ENCODE peak calls at places on chromosomes 16 and 17, in six cellular contexts. L, W, H, A, T and D are unnamed samples.

GRCh38 chr17:17061516-17061915 is 19.3 kb downstream of the MPRIP start:
- DNase-seq in L (peak), W (peak), H (no peak), A (no peak), T (no peak), D (no peak)

GRCh38 chr16:72508196-72508595 is 336.2 kb upstream of the PMFBP1 start:
- DNase-seq in L (no peak), W (no peak), H (no peak), A (no peak), T (no peak), D (no peak)

GRCh38 chr16:20707461-20707860 is 10.0 kb upstream of the ACSM1 start:
- DNase-seq in L (no peak), W (no peak), H (peak), A (no peak), T (no peak), D (no peak)

GRCh38 chr17:83204230-83204725 is 124.9 kb downstream of the METRNL start:
- DNase-seq in L (no peak), W (peak), H (no peak), A (no peak), T (no peak), D (no peak)

GRCh38 chr16:84044108-84044488 is 1.5 kb upstream of the SLC38A8 start:
- DNase-seq in L (no peak), W (no peak), H (no peak), A (peak), T (no peak), D (peak)

GRCh38 chr17:5225668-5226457 is 8.8 kb downstream of the SCIMP start:
- DNase-seq in L (no peak), W (no peak), H (no peak), A (no peak), T (no peak), D (no peak)

GRCh38 chr16:50884066-50884860 is 142.4 kb downstream of the CYLD start:
- DNase-seq in L (no peak), W (peak), H (no peak), A (peak), T (no peak), D (peak)

GRCh38 chr16:29023279-29024278 is 38.7 kb downstream of the LAT start:
- DNase-seq in L (peak), W (no peak), H (no peak), A (no peak), T (no peak), D (no peak)

GRCh38 chr16:79601092-79601977 is 798 bp upstream of the MAF start:
- DNase-seq in L (peak), W (peak), H (peak), A (no peak), T (peak), D (no peak)

GRCh38 chr17:1196946-1197345 is 17.2 kb upstream of the ABR start:
- DNase-seq in L (no peak), W (no peak), H (no peak), A (no peak), T (no peak), D (no peak)

GRCh38 chr17:17231621-17232302 is 5.2 kb downstream of the FLCN start:
- DNase-seq in L (peak), W (no peak), H (no peak), A (no peak), T (no peak), D (no peak)

GRCh38 chr17:10792156-10792555 is 11.7 kb downstream of the TMEM238L start:
- DNase-seq in L (no peak), W (no peak), H (no peak), A (no peak), T (peak), D (no peak)

GRCh38 chr17:8916470-8916869 is 49.0 kb upstream of the PIK3R6 start:
- DNase-seq in L (no peak), W (peak), H (no peak), A (no peak), T (no peak), D (no peak)

GRCh38 chr17:8441690-8442089 is 6.0 kb downstream of the NDEL1 start:
- DNase-seq in L (no peak), W (no peak), H (no peak), A (no peak), T (no peak), D (no peak)

GRCh38 chr16:10808850-10809249 is 9.7 kb downstream of the TVP23A start:
- DNase-seq in L (no peak), W (no peak), H (no peak), A (no peak), T (no peak), D (peak)

GRCh38 chr16:4345439-4346204 is 5.5 kb downstream of the PAM16 start:
- DNase-seq in L (no peak), W (no peak), H (no peak), A (no peak), T (no peak), D (no peak)

GRCh38 chr16:4347765-4348509 is 3.2 kb downstream of the PAM16 start:
- DNase-seq in L (peak), W (no peak), H (no peak), A (peak), T (no peak), D (no peak)

GRCh38 chr16:4344659-4345438 is 6.3 kb downstream of the PAM16 start:
- DNase-seq in L (peak), W (no peak), H (peak), A (no peak), T (no peak), D (no peak)

GRCh38 chr16:4347010-4347409 is 4.1 kb downstream of the PAM16 start:
- DNase-seq in L (peak), W (no peak), H (no peak), A (no peak), T (no peak), D (no peak)

GRCh38 chr16:4346205-4346781 is 4.8 kb downstream of the PAM16 start:
- DNase-seq in L (no peak), W (no peak), H (no peak), A (no peak), T (no peak), D (no peak)
- H3K27ac ChIP-seq in L (no peak), W (no peak), H (no peak), A (no peak), T (no peak), D (no peak)

GRCh38 chr16:56203052-56203451 is 11.8 kb downstream of the GNAO1 start:
- DNase-seq in L (no peak), W (no peak), H (peak), A (peak), T (no peak), D (peak)

GRCh38 chr16:56204836-56205235 is 13.5 kb downstream of the GNAO1 start:
- DNase-seq in L (no peak), W (no peak), H (no peak), A (no peak), T (no peak), D (no peak)

GRCh38 chr16:56199164-56199563 is 7.9 kb downstream of the GNAO1 start:
- DNase-seq in L (no peak), W (no peak), H (no peak), A (no peak), T (no peak), D (peak)

GRCh38 chr16:56201030-56201429 is 9.7 kb downstream of the GNAO1 start:
- DNase-seq in L (no peak), W (no peak), H (no peak), A (no peak), T (no peak), D (no peak)

GRCh38 chr16:56202036-56202435 is 10.7 kb downstream of the GNAO1 start:
- DNase-seq in L (no peak), W (no peak), H (no peak), A (no peak), T (no peak), D (no peak)
- TF ChIP-seq CTCF in L (no peak), W (no peak), H (no peak), A (no peak), T (no peak), D (no peak)

DNA sequence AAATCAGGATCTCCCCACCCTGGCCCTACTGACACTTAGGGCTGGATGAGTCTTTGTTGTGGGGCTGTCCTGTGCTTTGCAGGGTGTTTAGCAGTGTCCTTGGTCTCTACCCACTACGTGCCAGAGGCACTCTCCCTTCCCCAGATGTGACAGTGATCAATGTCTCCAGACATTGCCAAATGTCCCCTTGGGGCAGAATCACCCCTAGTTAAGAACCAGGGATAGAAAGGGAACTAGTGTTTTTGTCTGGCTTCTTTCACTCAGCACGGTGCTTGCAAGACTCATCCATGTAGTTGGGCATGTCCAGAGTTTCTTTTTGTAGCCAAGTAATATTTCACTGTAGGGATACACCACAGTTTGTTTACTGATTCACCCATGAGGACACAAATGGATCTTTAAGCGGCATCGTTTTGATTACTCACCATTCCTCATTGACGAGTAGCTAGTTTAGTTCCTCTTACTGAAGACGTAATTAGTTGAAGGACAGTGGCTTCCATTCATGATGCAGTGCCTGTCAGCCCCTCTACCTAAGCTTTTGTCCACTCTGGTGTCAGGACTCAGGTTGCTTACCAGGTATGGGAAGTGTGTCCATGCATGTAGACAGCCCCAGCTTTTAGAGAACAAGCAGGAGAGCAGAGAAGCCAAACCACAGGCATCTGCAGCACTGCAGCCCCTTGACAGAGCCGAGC is 26.0 kb upstream of the ITGB4 start:
- DNase-seq in L (no peak), W (no peak), H (no peak), A (no peak), T (no peak), D (no peak)
- H3K27ac ChIP-seq in L (peak), W (no peak), H (no peak), A (no peak), T (peak), D (no peak)

GRCh38 chr16:4612474-4612931 is 2.2 kb downstream of the UBALD1 start:
- DNase-seq in L (peak), W (no peak), H (no peak), A (no peak), T (no peak), D (peak)
- TF ChIP-seq CTCF in L (no peak), W (no peak), H (no peak), A (peak), T (no peak), D (peak)

DNA sequence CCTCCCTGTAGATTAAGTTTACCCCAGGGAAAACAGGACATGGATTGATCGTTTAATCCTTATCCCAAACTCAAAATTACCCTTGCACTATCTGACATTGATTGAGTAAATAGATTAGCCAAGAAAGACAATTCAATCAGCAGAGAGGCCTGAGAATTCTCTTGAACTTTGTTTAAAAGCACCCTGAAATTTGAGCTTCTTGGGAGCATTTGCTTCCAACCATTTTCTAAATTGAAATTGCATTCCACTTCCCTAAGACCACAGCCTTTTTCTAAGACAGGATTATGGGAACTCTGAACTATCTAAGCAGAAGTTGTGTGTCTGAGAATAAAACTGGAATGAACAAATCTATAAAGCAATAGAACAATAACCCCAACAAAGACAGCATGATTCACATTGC is 76.6 kb upstream of the TNRC6A start:
- DNase-seq in L (no peak), W (no peak), H (no peak), A (no peak), T (no peak), D (no peak)
- H3K27ac ChIP-seq in L (no peak), W (no peak), H (no peak), A (no peak), T (no peak), D (no peak)

DNA sequence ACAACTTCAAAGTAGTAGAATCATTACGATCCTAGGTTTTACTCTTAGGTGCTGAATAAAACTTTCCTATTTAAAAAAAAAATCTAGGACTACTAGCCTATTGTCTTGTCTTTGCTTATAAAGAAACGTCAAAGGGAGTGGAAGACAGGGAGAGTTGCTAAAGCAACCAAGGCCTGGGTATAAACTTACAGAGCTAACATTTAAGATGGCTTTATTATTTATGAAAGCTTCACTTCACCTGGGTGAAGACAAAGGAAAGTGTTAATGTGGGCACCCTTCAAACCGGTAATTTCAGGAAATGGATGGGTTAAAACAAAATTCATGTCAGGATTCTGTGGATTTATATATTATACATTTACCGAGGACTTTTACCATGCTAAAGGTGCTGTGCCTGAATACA is 2.5 kb downstream of the DUSP14 start:
- DNase-seq in L (no peak), W (no peak), H (no peak), A (no peak), T (no peak), D (no peak)
- TF ChIP-seq CTCF in L (no peak), W (no peak), H (no peak), A (no peak), T (no peak), D (no peak)

GRCh38 chr17:79733692-79734070 is 2.9 kb downstream of the ENPP7 start:
- DNase-seq in L (no peak), W (no peak), H (no peak), A (no peak), T (no peak), D (no peak)
- H3K27ac ChIP-seq in L (no peak), W (no peak), H (no peak), A (no peak), T (no peak), D (no peak)